ENCODE peak calls at places on chromosomes 7 and 10, in six cellular contexts. S is endothelial cell of umbilical vein, I is GM12878, N is A549, X is K562, J is HepG2. Q is an unnamed sample.

GRCh38 chr7:73718905-73719805 is at the start of gene STX1A:
- DNase-seq in X (peak), S (peak), N (peak), J (peak), I (no peak), Q (peak)

GRCh38 chr7:47638679-47639306 is 56.9 kb upstream of the TNS3 start:
- DNase-seq in J (peak), S (no peak), N (peak), I (no peak), X (no peak), Q (no peak)

GRCh38 chr7:33904680-33905388 is 505 bp upstream of the BMPER start:
- DNase-seq in J (peak), I (no peak), S (peak), X (no peak), N (peak), Q (no peak)

GRCh38 chr10:48506147-48506917 is 98.5 kb downstream of the ARHGAP22 start:
- DNase-seq in J (peak), N (peak), I (no peak), S (peak), X (peak), Q (peak)

GRCh38 chr10:20059084-20059835 is 243.0 kb downstream of the PLXDC2 start:
- DNase-seq in J (no peak), X (no peak), N (no peak), I (no peak), S (no peak), Q (no peak)

GRCh38 chr10:27244976-27245375 is 4.4 kb upstream of the ACBD5 start:
- DNase-seq in J (no peak), I (no peak), N (no peak), X (no peak), S (no peak), Q (no peak)

GRCh38 chr7:117154721-117155120 is 168.1 kb downstream of the WNT2 start:
- DNase-seq in N (no peak), J (no peak), S (no peak), X (no peak), I (no peak), Q (no peak)

GRCh38 chr7:375491-375821 is 85.5 kb downstream of the FOXL3 start:
- DNase-seq in J (no peak), N (no peak), I (no peak), X (no peak), S (no peak), Q (no peak)

GRCh38 chr7:31633894-31634494 is 53.0 kb upstream of the PPP1R17 start:
- DNase-seq in X (peak), I (no peak), J (peak), N (peak), S (peak), Q (peak)

GRCh38 chr7:127673902-127674301 is 21.9 kb downstream of the SND1 start:
- DNase-seq in X (no peak), S (no peak), I (no peak), N (no peak), J (no peak), Q (no peak)

GRCh38 chr7:112421666-112422486 is 28.4 kb upstream of the IFRD1 start:
- DNase-seq in J (peak), S (no peak), X (peak), I (no peak), N (peak), Q (peak)

GRCh38 chr7:55490099-55490498 is 82.2 kb downstream of the VOPP1 start:
- DNase-seq in I (no peak), X (no peak), J (no peak), N (no peak), S (no peak), Q (no peak)

GRCh38 chr7:145036592-145037386 is 200.9 kb upstream of the TPK1 start:
- DNase-seq in N (peak), X (peak), J (peak), I (peak), S (peak), Q (peak)

GRCh38 chr7:76196786-76197185 is 4.9 kb upstream of the SRRM3 start:
- DNase-seq in I (no peak), J (no peak), N (no peak), X (no peak), S (no peak), Q (no peak)

GRCh38 chr7:155418941-155419755 is 38.8 kb upstream of the EN2 start:
- DNase-seq in I (no peak), N (no peak), S (no peak), X (no peak), J (no peak), Q (no peak)

GRCh38 chr7:132941433-132941832 is 140.5 kb downstream of the CHCHD3 start:
- DNase-seq in N (no peak), S (no peak), J (no peak), I (no peak), X (no peak), Q (peak)

GRCh38 chr7:47375121-47375551 is 206.8 kb downstream of the TNS3 start:
- DNase-seq in S (no peak), J (no peak), I (no peak), X (no peak), N (no peak), Q (no peak)

GRCh38 chr10:62614389-62615157 is 189.9 kb upstream of the ADO start:
- DNase-seq in J (no peak), I (peak), N (peak), X (no peak), S (no peak), Q (no peak)

GRCh38 chr10:33098966-33099663 is 141.1 kb upstream of the ITGB1 start:
- DNase-seq in I (no peak), S (no peak), N (no peak), J (no peak), X (no peak), Q (peak)

GRCh38 chr7:71598553-71598952 is 466.6 kb downstream of the GALNT17 start:
- DNase-seq in I (no peak), J (no peak), X (no peak), S (no peak), N (no peak), Q (no peak)

GRCh38 chr7:158263964-158264748 is 323.5 kb downstream of the PTPRN2 start:
- DNase-seq in N (no peak), J (peak), I (no peak), X (no peak), S (no peak), Q (no peak)
- TF ChIP-seq MAX in N (no peak), J (peak), I (no peak), X (no peak), S (no peak), Q (no peak)

GRCh38 chr7:41699532-41699931 is 3.4 kb downstream of the INHBA start:
- DNase-seq in I (no peak), J (no peak), S (peak), N (no peak), X (no peak), Q (no peak)
- TF ChIP-seq MYC in I (no peak), J (no peak), S (no peak), N (no peak), X (no peak), Q (no peak)

GRCh38 chr10:122140477-122140902 is 130.6 kb upstream of the BTBD16 start:
- DNase-seq in J (no peak), X (no peak), S (peak), I (no peak), N (peak), Q (peak)
- TF ChIP-seq CTCF in J (peak), X (no peak), S (no peak), I (no peak), N (peak), Q (no peak)

GRCh38 chr7:77426521-77427051 is 10.4 kb upstream of the GSAP start:
- DNase-seq in I (no peak), S (no peak), J (no peak), N (no peak), X (no peak), Q (no peak)
- TF ChIP-seq MAX in I (no peak), S (no peak), J (no peak), N (no peak), X (no peak), Q (no peak)

DNA sequence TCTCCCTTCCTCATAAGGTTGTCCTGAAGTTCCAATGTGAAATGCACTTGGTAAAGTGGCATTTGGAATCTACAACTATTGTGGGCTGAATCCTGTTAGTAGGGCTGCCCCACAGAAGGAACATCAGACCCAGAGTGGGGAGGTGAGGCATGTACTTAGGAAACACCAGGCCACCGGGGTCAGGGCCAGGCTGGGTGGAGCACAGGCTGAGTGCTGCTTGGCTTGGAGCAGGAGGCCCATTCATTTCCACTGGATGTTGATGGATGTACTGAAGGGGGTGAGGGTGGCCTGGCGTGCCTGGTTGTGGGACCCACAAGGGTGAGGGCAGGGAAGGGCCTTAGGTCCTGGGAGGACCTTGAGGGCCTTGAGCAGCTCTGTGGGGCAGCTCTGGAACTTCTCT is 30.8 kb downstream of the PALD1 start:
- DNase-seq in N (no peak), X (no peak), S (no peak), J (no peak), I (no peak), Q (no peak)
- TF ChIP-seq MYC in N (no peak), X (no peak), S (no peak), J (no peak), I (no peak), Q (no peak)

GRCh38 chr10:97903128-97904025 is 53.7 kb downstream of the GOLGA7B start:
- DNase-seq in X (no peak), N (no peak), J (no peak), S (no peak), I (no peak), Q (no peak)
- TF ChIP-seq CTCF in X (no peak), N (no peak), J (no peak), S (no peak), I (no peak), Q (peak)

GRCh38 chr7:97218767-97219166 is 101.3 kb downstream of the SDHAF3 start:
- DNase-seq in J (no peak), I (no peak), X (no peak), S (no peak), N (no peak), Q (no peak)

GRCh38 chr7:97219237-97219636 is 101.7 kb downstream of the SDHAF3 start:
- DNase-seq in N (no peak), J (no peak), X (no peak), S (no peak), I (no peak), Q (no peak)

GRCh38 chr7:97215556-97215955 is 98.1 kb downstream of the SDHAF3 start:
- DNase-seq in N (no peak), S (no peak), I (no peak), X (peak), J (no peak), Q (no peak)
- TF ChIP-seq MAX in N (no peak), S (no peak), I (no peak), X (no peak), J (no peak), Q (no peak)